ENCODE peak calls at places on chromosomes 6 and 20, in ten cellular contexts. Y, T, R, M, G, D, H, I, C and L are unnamed samples.

GRCh38 chr20:2451939-2452732 is 18.5 kb downstream of the SNRPB start:
- DNase-seq in Y (peak; percentile 80), T (no peak), R (peak; percentile 54), M (peak; percentile 58), G (peak; percentile 29), D (peak; percentile 74), H (peak; percentile 74), I (peak; percentile 62), C (peak; percentile 58), L (peak; percentile 57)

GRCh38 chr6:112311950-112312547 is 35.1 kb upstream of the RFPL4B start:
- DNase-seq in Y (peak; percentile 57), T (no peak), R (no peak), M (peak; percentile 18), G (no peak), D (peak; percentile 57), H (no peak), I (peak; percentile 51), C (no peak), L (no peak)

GRCh38 chr20:64053841-64054661 is 4.6 kb upstream of the SOX18 start:
- DNase-seq in Y (no peak), T (no peak), R (peak; percentile 88), M (no peak), G (no peak), D (peak; percentile 48), H (no peak), I (peak; percentile 90), C (no peak), L (no peak)

GRCh38 chr20:61419010-61419409 is 166.9 kb downstream of the CDH4 start:
- DNase-seq in Y (no peak), T (no peak), R (no peak), M (no peak), G (no peak), D (no peak), H (no peak), I (no peak), C (no peak), L (no peak)

GRCh38 chr6:85406641-85407075 is 43.2 kb upstream of the NT5E start:
- DNase-seq in Y (peak; percentile 46), T (no peak), R (no peak), M (no peak), G (no peak), D (peak; percentile 34), H (no peak), I (no peak), C (no peak), L (no peak)

GRCh38 chr6:40738551-40738950 is 151.4 kb upstream of the LRFN2 start:
- DNase-seq in Y (no peak), T (no peak), R (no peak), M (no peak), G (no peak), D (no peak), H (no peak), I (no peak), C (no peak), L (no peak)

GRCh38 chr6:140907235-140907634 is 1225.5 kb upstream of the GJE1 start:
- DNase-seq in Y (no peak), T (no peak), R (no peak), M (no peak), G (no peak), D (no peak), H (no peak), I (no peak), C (no peak), L (no peak)

GRCh38 chr20:45975686-45976085 is 3.7 kb upstream of the ZNF335 start:
- DNase-seq in Y (no peak), T (no peak), R (no peak), M (no peak), G (no peak), D (no peak), H (no peak), I (no peak), C (no peak), L (no peak)

GRCh38 chr6:144581807-144582537 is 296.8 kb downstream of the UTRN start:
- DNase-seq in Y (peak; percentile 76), T (no peak), R (no peak), M (no peak), G (no peak), D (peak; percentile 60), H (no peak), I (peak; percentile 21), C (no peak), L (no peak)

GRCh38 chr20:51540585-51540984 is 1.9 kb downstream of the NFATC2 start:
- DNase-seq in Y (no peak), T (no peak), R (no peak), M (no peak), G (no peak), D (no peak), H (no peak), I (no peak), C (no peak), L (no peak)

GRCh38 chr6:165758441-165758840 is 95.4 kb upstream of the PDE10A start:
- DNase-seq in Y (no peak), T (no peak), R (no peak), M (no peak), G (no peak), D (no peak), H (no peak), I (no peak), C (no peak), L (no peak)